ENCODE peak calls at places on chromosomes 3 and 15, in four cellular contexts. I is OCI-LY7; F is activated CD4-positive, alpha-beta T cell treated with anti-CD3 and anti-CD28 coated beads for 48 hours; A is mucosa of descending colon. C is an unnamed sample.

GRCh38 chr15:31216210-31216911 is 110.3 kb upstream of the KLF13 start:
- DNase-seq in A (peak; percentile 97), I (peak; percentile 83), F (peak; percentile 57), C (peak; percentile 30)

GRCh38 chr3:40191251-40191650 is 118.3 kb upstream of the EIF1B start:
- DNase-seq in A (no peak), F (no peak), I (no peak), C (no peak)

GRCh38 chr15:39770748-39771689 is 11.6 kb downstream of the FSIP1 start:
- DNase-seq in A (no peak), I (no peak), F (no peak), C (no peak)

GRCh38 chr15:71654714-71655174 is 155.6 kb upstream of the NR2E3 start:
- DNase-seq in A (no peak), I (no peak), F (no peak), C (no peak)

GRCh38 chr15:89837134-89837829 is 22.6 kb upstream of the ANPEP start:
- DNase-seq in I (no peak), F (no peak), A (no peak), C (no peak)

GRCh38 chr3:12588674-12589054 is 31.8 kb downstream of the MKRN2 start:
- DNase-seq in F (no peak), A (no peak), I (no peak), C (no peak)

GRCh38 chr3:115111632-115112031 is 35.5 kb downstream of the ZBTB20 start:
- DNase-seq in F (no peak), I (no peak), A (no peak), C (no peak)

GRCh38 chr3:50627407-50628051 is 10.6 kb downstream of the MAPKAPK3 start:
- DNase-seq in I (no peak), A (no peak), F (peak; percentile 54), C (no peak)

GRCh38 chr3:127796751-127797150 is 25.6 kb downstream of the MGLL start:
- DNase-seq in A (no peak), F (no peak), I (no peak), C (no peak)

GRCh38 chr3:46576899-46577298 is 10.8 kb upstream of the LRRC2 start:
- DNase-seq in A (no peak), I (no peak), F (no peak), C (no peak)

GRCh38 chr3:10335190-10335738 is 14.4 kb upstream of the SEC13 start:
- DNase-seq in I (no peak), A (no peak), F (no peak), C (no peak)

GRCh38 chr3:65439641-65440040 is 599.1 kb downstream of the MAGI1 start:
- DNase-seq in A (peak; percentile 50), I (peak; percentile 25), F (no peak), C (no peak)

C was measured in T-helper 1 cell.